ENCODE peak calls at places on chromosomes 1 and 21, in ten cellular contexts. V, G, K, O, Z, Y, B, M, I and E are unnamed samples.
A peak's percentile ranks its signal among the peaks of the same experiment; 100 is the strongest.

GRCh38 chr1:45282346-45282745 is 44.3 kb upstream of the HPDL start:
- DNase-seq in B (no peak), Z (no peak), K (no peak), Y (no peak), I (no peak), V (no peak), M (no peak), O (no peak), G (no peak), E (no peak)

GRCh38 chr1:187067160-187067559 is 238.4 kb downstream of the PLA2G4A start:
- DNase-seq in O (no peak), M (no peak), G (no peak), Y (no peak), B (no peak), I (no peak), V (no peak), Z (no peak), K (no peak), E (no peak)

GRCh38 chr21:44482581-44483287 is 27.4 kb downstream of the LRRC3 start:
- DNase-seq in B (no peak), Z (no peak), O (peak; percentile 19), V (no peak), M (no peak), G (no peak), Y (peak; percentile 90), K (no peak), I (no peak), E (no peak)

GRCh38 chr1:155012052-155012546 is 9.5 kb downstream of the ZBTB7B start:
- DNase-seq in K (peak; percentile 56), Y (peak; percentile 68), G (peak; percentile 95), B (no peak), V (no peak), Z (no peak), M (no peak), I (no peak), O (peak; percentile 74), E (no peak)

GRCh38 chr1:204896023-204896422 is 25.4 kb downstream of the NFASC start:
- DNase-seq in I (no peak), K (no peak), Y (no peak), G (no peak), V (no peak), B (no peak), O (no peak), Z (no peak), M (no peak), E (no peak)

GRCh38 chr1:223831755-223832636 is 13.8 kb downstream of the TP53BP2 start:
- DNase-seq in O (no peak), V (no peak), G (no peak), I (no peak), M (no peak), Y (no peak), B (no peak), Z (peak; percentile 19), K (no peak), E (no peak)

GRCh38 chr1:22738522-22738921 is 27.9 kb downstream of the EPHB2 start:
- DNase-seq in Z (no peak), K (no peak), V (no peak), Y (no peak), I (no peak), B (no peak), G (no peak), O (no peak), M (no peak), E (no peak)

GRCh38 chr1:189253601-189254350 is 1223.9 kb downstream of the BRINP3 start:
- DNase-seq in Z (no peak), G (peak; percentile 12), V (no peak), M (no peak), I (no peak), O (no peak), Y (no peak), K (no peak), B (no peak), E (no peak)

GRCh38 chr1:228178737-228179720 is 13.4 kb downstream of the IBA57 start:
- DNase-seq in Z (no peak), O (no peak), G (peak; percentile 60), K (no peak), Y (no peak), I (no peak), B (no peak), M (no peak), V (no peak), E (no peak)

GRCh38 chr1:228181635-228182034 is 16.0 kb downstream of the IBA57 start:
- DNase-seq in V (no peak), I (no peak), M (no peak), K (no peak), G (peak; percentile 22), Z (no peak), B (no peak), Y (no peak), O (no peak), E (no peak)

GRCh38 chr1:228182296-228183030 is 16.9 kb downstream of the IBA57 start:
- DNase-seq in M (no peak), B (no peak), V (no peak), Y (no peak), I (no peak), K (no peak), O (no peak), Z (no peak), G (peak; percentile 69), E (no peak)

GRCh38 chr1:228181105-228181504 is 15.5 kb downstream of the IBA57 start:
- DNase-seq in B (no peak), O (no peak), Y (no peak), G (peak; percentile 39), M (no peak), I (no peak), K (no peak), Z (no peak), V (no peak), E (no peak)

GRCh38 chr1:228180271-228180987 is 14.8 kb downstream of the IBA57 start:
- DNase-seq in B (no peak), G (no peak), O (no peak), I (no peak), Z (no peak), M (no peak), Y (no peak), K (no peak), V (no peak), E (no peak)
- TF ChIP-seq CTCF in B (peak; percentile 33), G (no peak), O (no peak), I (peak; percentile 14), Z (peak; percentile 43), M (peak; percentile 47), Y (peak; percentile 9), K (no peak), V (peak; percentile 10), E (peak; percentile 40)

GRCh38 chr21:45741691-45742090 is 98.2 kb downstream of the PCBP3 start:
- DNase-seq in M (no peak), K (no peak), O (no peak), Y (no peak), I (no peak), B (no peak), V (no peak), Z (no peak), G (no peak), E (no peak)

GRCh38 chr21:45739218-45740087 is 95.9 kb downstream of the PCBP3 start:
- DNase-seq in M (no peak), O (no peak), K (no peak), G (no peak), V (peak; percentile 10), Z (no peak), Y (no peak), I (no peak), B (no peak), E (no peak)

GRCh38 chr21:45737485-45738166 is 94.1 kb downstream of the PCBP3 start:
- DNase-seq in Z (no peak), K (no peak), O (no peak), V (no peak), G (no peak), M (no peak), I (no peak), Y (no peak), B (no peak), E (no peak)

GRCh38 chr21:45740088-45740440 is 96.5 kb downstream of the PCBP3 start:
- DNase-seq in I (no peak), B (no peak), Z (no peak), K (no peak), V (no peak), M (no peak), Y (no peak), G (no peak), O (no peak), E (no peak)

DNA sequence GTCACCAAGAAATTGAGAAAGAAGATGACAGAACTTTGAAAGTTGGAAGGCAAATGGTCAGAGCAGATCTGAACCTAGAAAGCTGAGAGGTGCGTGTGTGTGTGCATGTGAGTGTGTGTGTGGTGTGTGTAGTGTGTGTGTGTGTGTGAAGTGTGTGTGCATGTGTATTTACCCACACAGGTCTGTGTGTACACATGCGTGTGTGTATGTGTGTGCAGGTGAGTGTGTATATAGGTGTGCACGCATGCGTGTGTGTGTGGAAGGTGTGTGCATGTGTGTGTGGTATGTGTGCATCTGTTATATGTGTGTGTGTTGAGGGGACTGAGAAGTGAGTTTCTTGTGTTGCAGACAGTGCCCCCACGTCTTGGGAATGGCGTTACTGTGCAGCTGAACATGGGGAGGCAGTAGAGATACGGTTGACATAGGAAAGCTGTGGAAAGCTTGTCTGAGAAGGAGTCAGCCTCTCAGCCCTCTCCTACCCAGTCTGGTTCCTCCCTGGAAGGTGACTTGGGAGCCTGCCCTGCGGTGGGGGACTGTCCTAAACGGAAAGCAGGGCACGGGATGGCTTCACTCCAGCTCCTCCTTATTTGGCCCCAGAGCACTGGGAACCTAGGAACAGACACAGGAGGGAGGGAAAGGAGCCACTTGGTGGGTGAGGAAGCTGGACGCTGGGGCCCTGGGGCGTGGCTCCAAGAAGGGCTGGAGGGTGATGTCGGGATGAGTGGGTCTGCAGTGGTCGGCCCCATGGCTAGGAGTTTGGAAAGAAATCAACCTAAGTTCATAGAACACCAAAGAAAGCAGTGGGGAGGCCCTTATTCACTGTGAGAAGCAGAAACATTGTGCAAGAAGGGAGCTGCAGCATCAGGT is 97.2 kb downstream of the PCBP3 start:
- DNase-seq in Z (no peak), K (no peak), M (no peak), G (no peak), V (no peak), B (no peak), I (no peak), O (no peak), Y (no peak), E (no peak)
- TF ChIP-seq CTCF in Z (no peak), K (no peak), M (no peak), G (no peak), V (no peak), B (no peak), I (no peak), O (no peak), Y (no peak), E (no peak)

DNA sequence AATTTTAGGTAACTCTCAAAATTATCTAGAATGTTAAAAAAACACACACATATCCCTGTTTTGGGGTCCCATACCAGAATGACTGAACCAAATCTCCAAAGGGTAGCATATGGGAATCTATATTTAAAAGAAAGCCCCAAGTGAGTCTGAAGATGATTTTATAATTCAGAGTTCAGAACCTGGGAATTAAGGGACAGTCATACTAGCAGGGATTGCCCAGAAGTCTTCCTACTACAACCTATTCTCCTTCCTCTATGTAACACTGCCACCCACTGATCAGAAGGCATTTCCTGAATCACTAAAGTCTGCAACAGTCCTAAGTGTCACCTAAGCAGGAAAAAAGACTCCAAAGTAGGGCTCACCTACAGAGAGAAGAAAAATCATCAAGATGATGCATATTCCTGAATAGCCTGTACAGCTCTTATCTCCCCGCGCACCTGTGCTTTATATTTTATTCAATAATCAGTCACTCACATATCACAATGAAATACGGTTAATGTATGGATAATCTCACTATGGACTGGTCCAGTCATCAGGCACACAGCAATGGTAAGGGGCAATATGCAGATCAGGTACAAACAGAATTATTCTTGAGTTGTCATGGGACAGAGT is 4.9 kb downstream of the RGS1 start:
- DNase-seq in B (no peak), O (peak; percentile 61), M (peak; percentile 56), I (peak; percentile 66), Z (no peak), K (no peak), V (no peak), G (no peak), Y (no peak), E (no peak)
- TF ChIP-seq CTCF in B (peak; percentile 28), O (peak; percentile 37), M (peak; percentile 56), I (peak; percentile 35), Z (peak; percentile 42), K (peak; percentile 33), V (peak; percentile 65), G (no peak), Y (peak; percentile 40), E (peak; percentile 77)

DNA sequence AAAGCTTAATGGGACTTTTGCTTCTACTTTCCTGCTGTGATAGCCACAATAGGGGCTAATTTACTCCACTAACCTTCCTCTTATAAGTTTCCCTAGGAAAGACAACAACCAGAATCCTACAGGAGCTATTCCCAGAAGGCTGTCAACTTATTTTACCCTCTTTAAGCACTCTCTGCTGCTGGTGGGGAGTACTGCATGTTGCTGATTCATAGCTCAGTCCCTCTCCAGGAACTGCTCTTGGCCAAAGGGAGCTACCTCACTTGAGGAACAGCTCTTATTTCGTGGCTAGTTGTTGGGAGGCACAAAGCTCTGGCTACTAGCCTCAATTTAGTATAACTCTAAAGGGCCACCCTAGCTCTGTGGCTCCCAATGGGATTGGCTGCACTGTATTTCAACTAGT is 37.2 kb downstream of the ADSS2 start:
- DNase-seq in Z (no peak), O (no peak), M (peak; percentile 25), B (no peak), G (no peak), V (no peak), K (no peak), I (no peak), Y (no peak), E (peak; percentile 38)
- TF ChIP-seq CTCF in Z (no peak), O (no peak), M (peak; percentile 14), B (no peak), G (no peak), V (no peak), K (no peak), I (no peak), Y (no peak), E (peak; percentile 61)